ENCODE peak calls at places on chromosomes 11 and 22, in seven cellular contexts. N is NCI-H1105 treated with DMSO at 0.1 percent for 48 hours, K is pulmonary artery endothelial cell, Q is breast epithelium, B is Right ventricle myocardium inferior, A is Caki2, O is transverse colon. W is an unnamed sample.

GRCh38 chr11:128453444-128454336 is 133.7 kb downstream of the ETS1 start:
- DNase-seq in B (no peak), Q (peak), N (no peak), O (peak), A (peak), K (no peak), W (peak)

GRCh38 chr11:63769719-63770443 is 1.3 kb upstream of the ZFTA start:
- DNase-seq in Q (no peak), K (no peak), O (no peak), A (no peak), N (peak), B (no peak), W (no peak)

GRCh38 chr11:120528749-120529148 is 17.2 kb downstream of the GRIK4 start:
- DNase-seq in N (no peak), B (no peak), A (no peak), K (no peak), O (no peak), Q (no peak), W (no peak)

GRCh38 chr22:25939384-25939783 is 197.4 kb downstream of the MYO18B start:
- DNase-seq in A (no peak), K (no peak), N (no peak), O (no peak), Q (no peak), B (no peak), W (no peak)

GRCh38 chr22:29825578-29825977 is 12.5 kb downstream of the ASCC2 start:
- DNase-seq in K (no peak), B (no peak), N (no peak), Q (no peak), A (no peak), O (no peak), W (no peak)

GRCh38 chr11:134746609-134747008 is 334.6 kb upstream of the B3GAT1 start:
- DNase-seq in K (no peak), A (no peak), B (no peak), O (no peak), Q (no peak), N (no peak), W (no peak)

GRCh38 chr11:123519055-123519796 is 89.2 kb downstream of the GRAMD1B start:
- DNase-seq in B (no peak), O (no peak), A (peak), K (no peak), Q (no peak), N (no peak), W (no peak)

GRCh38 chr11:126163074-126163700 is 48.3 kb downstream of the RPUSD4 start:
- DNase-seq in A (peak), O (no peak), K (no peak), B (no peak), N (no peak), Q (no peak), W (peak)

GRCh38 chr11:34792814-34793241 is 123.4 kb downstream of the APIP start:
- DNase-seq in O (no peak), K (peak), N (peak), Q (peak), A (no peak), B (no peak), W (no peak)

GRCh38 chr11:95453616-95454118 is 222.7 kb upstream of the SESN3 start:
- DNase-seq in O (no peak), B (peak), Q (peak), A (no peak), N (peak), K (no peak), W (no peak)

GRCh38 chr11:215581-216037 is 8.1 kb downstream of the RIC8A start:
- DNase-seq in Q (no peak), A (no peak), B (no peak), K (no peak), N (no peak), O (no peak), W (no peak)

GRCh38 chr11:69572861-69573260 is 68.1 kb upstream of the CCND1 start:
- DNase-seq in K (no peak), N (no peak), O (no peak), A (no peak), B (no peak), Q (no peak), W (no peak)

GRCh38 chr22:50473855-50474671 is 772 bp downstream of the SBF1 start:
- DNase-seq in K (no peak), Q (no peak), O (peak), B (no peak), N (no peak), A (no peak), W (no peak)

GRCh38 chr11:87423161-87423560 is 385.4 kb downstream of the TMEM135 start:
- DNase-seq in A (no peak), O (no peak), K (no peak), N (no peak), B (no peak), Q (no peak), W (no peak)

GRCh38 chr11:130580372-130580771 is 131.9 kb downstream of the ADAMTS15 start:
- DNase-seq in N (no peak), Q (peak), K (peak), O (no peak), B (no peak), A (peak), W (peak)

GRCh38 chr11:121540627-121541026 is 87.9 kb upstream of the SORL1-AS1 start:
- DNase-seq in N (peak), A (no peak), O (no peak), K (no peak), B (no peak), Q (no peak), W (no peak)

GRCh38 chr11:134734446-134734845 is 322.4 kb upstream of the B3GAT1 start:
- DNase-seq in N (no peak), B (no peak), A (peak), O (no peak), Q (no peak), K (no peak), W (no peak)

GRCh38 chr22:35480143-35480542 is 60.5 kb upstream of the RASD2 start:
- DNase-seq in B (no peak), K (no peak), N (no peak), A (peak), Q (peak), O (peak), W (peak)

GRCh38 chr11:94309757-94310156 is 5.4 kb downstream of the IZUMO1R start:
- DNase-seq in Q (no peak), B (no peak), O (no peak), A (peak), N (no peak), K (no peak), W (no peak)

GRCh38 chr22:33891992-33892391 is 28.3 kb downstream of the LARGE1 start:
- DNase-seq in O (no peak), N (no peak), B (no peak), K (no peak), Q (no peak), A (no peak), W (no peak)

GRCh38 chr11:64094463-64095223 is 58.9 kb downstream of the FLRT1 start:
- DNase-seq in O (peak), K (no peak), N (no peak), A (peak), B (no peak), Q (no peak), W (peak)

GRCh38 chr11:111870887-111871692 is at the start of gene ALG9:
- DNase-seq in B (peak), O (peak), Q (peak), N (peak), A (peak), K (peak), W (no peak)

GRCh38 chr11:72778535-72779494 is 15.0 kb downstream of the STARD10 start:
- DNase-seq in Q (no peak), A (no peak), B (no peak), O (peak), N (no peak), K (no peak), W (no peak)

GRCh38 chr11:12102588-12103410 is 7.6 kb upstream of the MICAL2 start:
- DNase-seq in N (no peak), Q (no peak), K (no peak), A (no peak), O (no peak), B (no peak), W (no peak)

GRCh38 chr11:71518506-71519471 is 8.3 kb upstream of the KRTAP5-7 start:
- DNase-seq in B (no peak), A (no peak), Q (no peak), K (no peak), N (no peak), O (no peak), W (no peak)

GRCh38 chr11:120912504-120912903 is 111.4 kb upstream of the TBCEL start:
- DNase-seq in Q (no peak), K (peak), O (no peak), N (peak), A (no peak), B (no peak), W (peak)

GRCh38 chr11:82676483-82677094 is 57.1 kb downstream of the FAM181B start:
- DNase-seq in O (no peak), Q (no peak), N (no peak), B (no peak), K (no peak), A (no peak), W (no peak)

GRCh38 chr11:70061734-70062133 is 16.4 kb upstream of the ANO1 start:
- DNase-seq in Q (no peak), K (no peak), B (no peak), O (no peak), N (no peak), A (no peak), W (no peak)

GRCh38 chr11:2630679-2631078 is 69.1 kb downstream of the KCNQ1OT1 start:
- DNase-seq in O (no peak), B (no peak), Q (no peak), N (no peak), K (no peak), A (no peak), W (no peak)

GRCh38 chr11:112185883-112186282 is 10.6 kb downstream of the BCO2 start:
- DNase-seq in B (no peak), K (no peak), Q (no peak), A (no peak), O (no peak), N (no peak), W (no peak)

GRCh38 chr11:19935507-19935906 is 222.9 kb downstream of the NAV2 start:
- DNase-seq in B (no peak), O (no peak), K (peak), N (no peak), A (peak), Q (no peak), W (no peak)

W was measured in kidney epithelial cell.